ENCODE peak calls at places on chromosomes 2 and 18, in six cellular contexts. A is substantia nigra, X is gastrocnemius medialis, O is tibial nerve, C is OCI-LY7, W is keratinocyte. B is an unnamed sample.

GRCh38 chr2:43293744-43294695 is 67.6 kb upstream of the ZFP36L2 start:
- DNase-seq in A (no peak), X (peak; percentile 78), O (peak; percentile 79), C (no peak), W (peak; percentile 55), B (peak; percentile 56)

GRCh38 chr2:130728007-130728454 is 839 bp upstream of the GPR148 start:
- DNase-seq in A (no peak), X (no peak), O (no peak), C (peak; percentile 17), W (no peak), B (no peak)

GRCh38 chr2:115782286-115782685 is 1339.8 kb downstream of the DPP10 start:
- DNase-seq in A (no peak), X (no peak), O (no peak), C (no peak), W (no peak), B (no peak)

GRCh38 chr2:20450201-20451108 is 3.6 kb downstream of the RHOB start:
- DNase-seq in A (peak; percentile 90), X (peak; percentile 69), O (peak; percentile 78), C (no peak), W (no peak), B (peak; percentile 79)

GRCh38 chr2:152427902-152428301 is 92.9 kb downstream of the FMNL2 start:
- DNase-seq in A (no peak), X (no peak), O (no peak), C (no peak), W (no peak), B (no peak)

GRCh38 chr2:127047716-127048617 is 59.0 kb downstream of the BIN1 start:
- DNase-seq in A (no peak), X (no peak), O (no peak), C (no peak), W (no peak), B (no peak)

GRCh38 chr2:165833156-165833555 is 39.1 kb upstream of the GALNT3 start:
- DNase-seq in A (no peak), X (no peak), O (no peak), C (no peak), W (peak; percentile 77), B (no peak)

GRCh38 chr18:25832008-25832604 is 258.3 kb downstream of the SS18 start:
- DNase-seq in A (peak; percentile 14), X (peak; percentile 12), O (peak; percentile 55), C (peak; percentile 55), W (no peak), B (peak; percentile 61)

GRCh38 chr2:222621893-222622292 is 34.0 kb downstream of the FARSB start:
- DNase-seq in A (no peak), X (no peak), O (no peak), C (no peak), W (no peak), B (no peak)

GRCh38 chr2:238865744-238866355 is 18.0 kb downstream of the TWIST2 start:
- DNase-seq in A (no peak), X (no peak), O (no peak), C (no peak), W (no peak), B (no peak)
- H3K27ac ChIP-seq in A (no peak overlapping the region), X (no peak overlapping the region), O (no peak overlapping the region), C (no peak overlapping the region), W (no peak overlapping the region), B (no peak overlapping the region)

DNA sequence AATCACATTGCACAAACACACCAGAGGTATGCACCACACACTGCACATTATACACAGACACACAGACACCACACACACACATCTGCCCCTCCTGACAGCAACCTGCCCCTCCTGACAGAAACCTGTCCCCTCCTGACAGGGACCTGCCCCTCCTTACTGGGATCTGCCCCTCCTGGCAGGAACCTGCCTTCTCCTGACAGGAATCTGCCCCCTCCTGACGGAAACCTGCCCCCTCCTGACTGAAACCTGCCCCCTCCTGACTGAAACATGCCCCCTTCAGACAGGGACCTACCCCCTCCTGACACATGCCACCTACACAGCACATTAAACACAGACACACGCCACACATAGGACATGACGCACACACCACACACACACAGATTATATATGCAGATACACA is 88.9 kb downstream of the PXDN start:
- DNase-seq in A (no peak), X (no peak), O (no peak), C (no peak), W (no peak), B (no peak)
- H3K27ac ChIP-seq in A (no peak overlapping the region), X (no peak overlapping the region), O (peak overlapping the region; percentile 81), C (no peak overlapping the region), W (no peak overlapping the region), B (no peak overlapping the region)

GRCh38 chr2:220181158-220181557 is 553.7 kb downstream of the SLC4A3 start:
- DNase-seq in A (no peak), X (no peak), O (no peak), C (no peak), W (no peak), B (no peak)
- H3K27ac ChIP-seq in A (no peak overlapping the region), X (no peak overlapping the region), O (no peak overlapping the region), C (no peak overlapping the region), W (no peak overlapping the region), B (no peak overlapping the region)

GRCh38 chr18:58047556-58047882 is 3.5 kb downstream of the NEDD4L start:
- DNase-seq in A (no peak), X (no peak), O (no peak), C (no peak), W (no peak), B (no peak)
- H3K27ac ChIP-seq in A (no peak overlapping the region), X (no peak overlapping the region), O (no peak overlapping the region), C (no peak overlapping the region), W (no peak overlapping the region), B (peak overlapping the region; percentile 95)

B was measured in right lobe of liver.